ENCODE peak calls at places on chromosomes 2 and 18, in five cellular contexts. One of them, this sample, is unnamed.

GRCh38 chr2:40034801-40035200 is 255.7 kb upstream of the THUMPD2 start:
- DNase-seq in IMR-90: peak; percentile 44
- DNase-seq in GM12878: no peak
- DNase-seq in HepG2: no peak
- DNase-seq in K562: no peak
- DNase-seq in this sample: no peak

GRCh38 chr2:165289069-165289468 is 49.9 kb downstream of the SCN2A start:
- DNase-seq in K562: no peak
- DNase-seq in HepG2: no peak
- DNase-seq in IMR-90: no peak
- DNase-seq in GM12878: no peak
- DNase-seq in this sample: no peak

GRCh38 chr2:207088276-207088675 is 77.5 kb downstream of the KLF7 start:
- DNase-seq in HepG2: no peak
- DNase-seq in IMR-90: no peak
- DNase-seq in K562: no peak
- DNase-seq in GM12878: no peak
- DNase-seq in this sample: no peak

GRCh38 chr18:67783215-67783946 is 266.9 kb upstream of the DSEL start:
- DNase-seq in K562: no peak
- DNase-seq in GM12878: no peak
- DNase-seq in IMR-90: peak; percentile 93
- DNase-seq in HepG2: no peak
- DNase-seq in this sample: no peak

GRCh38 chr2:236343400-236344161 is 79.4 kb upstream of the ASB18 start:
- DNase-seq in IMR-90: peak; percentile 75
- DNase-seq in K562: peak; percentile 55
- DNase-seq in GM12878: peak; percentile 9
- DNase-seq in HepG2: peak; percentile 70
- DNase-seq in this sample: peak; percentile 79

GRCh38 chr2:50514881-50515280 is 517.1 kb downstream of the NRXN1 start:
- DNase-seq in GM12878: no peak
- DNase-seq in K562: no peak
- DNase-seq in IMR-90: no peak
- DNase-seq in HepG2: no peak
- DNase-seq in this sample: no peak

GRCh38 chr2:64212801-64213321 is 68.6 kb upstream of the PELI1 start:
- DNase-seq in K562: peak; percentile 11
- DNase-seq in IMR-90: peak; percentile 31
- DNase-seq in HepG2: no peak
- DNase-seq in GM12878: peak; percentile 60
- DNase-seq in this sample: no peak

GRCh38 chr2:164677733-164678132 is 56.5 kb upstream of the GRB14 start:
- DNase-seq in HepG2: no peak
- DNase-seq in GM12878: no peak
- DNase-seq in IMR-90: no peak
- DNase-seq in K562: no peak
- DNase-seq in this sample: no peak

GRCh38 chr2:165453672-165454071 is 15.8 kb upstream of the CSRNP3 start:
- DNase-seq in IMR-90: no peak
- DNase-seq in GM12878: no peak
- DNase-seq in HepG2: no peak
- DNase-seq in K562: no peak
- DNase-seq in this sample: no peak

GRCh38 chr2:62467475-62468321 is 38.3 kb downstream of the TMEM17 start:
- DNase-seq in K562: no peak
- DNase-seq in HepG2: peak; percentile 71
- DNase-seq in IMR-90: no peak
- DNase-seq in GM12878: no peak
- DNase-seq in this sample: peak; percentile 41

GRCh38 chr2:160652236-160652635 is 158.6 kb upstream of the RBMS1 start:
- DNase-seq in K562: no peak
- DNase-seq in GM12878: no peak
- DNase-seq in HepG2: no peak
- DNase-seq in IMR-90: no peak
- DNase-seq in this sample: no peak

GRCh38 chr2:226837787-226838603 is 2.1 kb downstream of the RHBDD1 start:
- DNase-seq in GM12878: no peak
- DNase-seq in IMR-90: no peak
- DNase-seq in HepG2: no peak
- DNase-seq in K562: peak; percentile 56
- DNase-seq in this sample: no peak

GRCh38 chr2:239904496-239904895 is 120.6 kb downstream of the NDUFA10 start:
- DNase-seq in GM12878: no peak
- DNase-seq in IMR-90: no peak
- DNase-seq in HepG2: no peak
- DNase-seq in K562: no peak
- DNase-seq in this sample: no peak

GRCh38 chr18:9260388-9261380 is 73.9 kb upstream of the TWSG1 start:
- DNase-seq in GM12878: no peak
- DNase-seq in HepG2: no peak
- DNase-seq in IMR-90: peak; percentile 5
- DNase-seq in K562: no peak
- DNase-seq in this sample: no peak

GRCh38 chr2:235898766-235899165 is 269.4 kb downstream of the GBX2 start:
- DNase-seq in K562: no peak
- DNase-seq in HepG2: no peak
- DNase-seq in GM12878: no peak
- DNase-seq in IMR-90: peak; percentile 22
- DNase-seq in this sample: no peak

GRCh38 chr18:58045265-58046086 is 1.4 kb downstream of the NEDD4L start:
- DNase-seq in GM12878: no peak
- DNase-seq in HepG2: peak; percentile 41
- DNase-seq in K562: no peak
- DNase-seq in IMR-90: peak; percentile 31
- DNase-seq in this sample: no peak

GRCh38 chr2:59183070-59183469 is 941.9 kb upstream of the FANCL start:
- DNase-seq in K562: no peak
- DNase-seq in GM12878: no peak
- DNase-seq in IMR-90: no peak
- DNase-seq in HepG2: no peak
- DNase-seq in this sample: no peak

GRCh38 chr18:54983041-54983686 is 23.9 kb upstream of the CCDC68 start:
- DNase-seq in HepG2: peak; percentile 44
- DNase-seq in K562: peak; percentile 48
- DNase-seq in GM12878: no peak
- DNase-seq in IMR-90: peak; percentile 76
- DNase-seq in this sample: peak; percentile 65

GRCh38 chr2:150485114-150485870 is 2.2 kb downstream of the RND3 start:
- DNase-seq in K562: no peak
- DNase-seq in GM12878: no peak
- DNase-seq in HepG2: peak; percentile 30
- DNase-seq in IMR-90: peak; percentile 53
- DNase-seq in this sample: peak; percentile 41

GRCh38 chr2:150486539-150487484 is 655 bp downstream of the RND3 start:
- DNase-seq in K562: no peak
- DNase-seq in GM12878: no peak
- DNase-seq in HepG2: no peak
- DNase-seq in IMR-90: peak; percentile 24
- DNase-seq in this sample: no peak

GRCh38 chr2:150490466-150490865 is 3.0 kb upstream of the RND3 start:
- DNase-seq in HepG2: no peak
- DNase-seq in K562: no peak
- DNase-seq in GM12878: no peak
- DNase-seq in IMR-90: no peak
- DNase-seq in this sample: no peak

GRCh38 chr2:150485871-150486538 is 1.5 kb downstream of the RND3 start:
- DNase-seq in GM12878: no peak
- DNase-seq in K562: no peak
- DNase-seq in IMR-90: peak; percentile 75
- DNase-seq in HepG2: no peak
- DNase-seq in this sample: peak; percentile 71

DNA sequence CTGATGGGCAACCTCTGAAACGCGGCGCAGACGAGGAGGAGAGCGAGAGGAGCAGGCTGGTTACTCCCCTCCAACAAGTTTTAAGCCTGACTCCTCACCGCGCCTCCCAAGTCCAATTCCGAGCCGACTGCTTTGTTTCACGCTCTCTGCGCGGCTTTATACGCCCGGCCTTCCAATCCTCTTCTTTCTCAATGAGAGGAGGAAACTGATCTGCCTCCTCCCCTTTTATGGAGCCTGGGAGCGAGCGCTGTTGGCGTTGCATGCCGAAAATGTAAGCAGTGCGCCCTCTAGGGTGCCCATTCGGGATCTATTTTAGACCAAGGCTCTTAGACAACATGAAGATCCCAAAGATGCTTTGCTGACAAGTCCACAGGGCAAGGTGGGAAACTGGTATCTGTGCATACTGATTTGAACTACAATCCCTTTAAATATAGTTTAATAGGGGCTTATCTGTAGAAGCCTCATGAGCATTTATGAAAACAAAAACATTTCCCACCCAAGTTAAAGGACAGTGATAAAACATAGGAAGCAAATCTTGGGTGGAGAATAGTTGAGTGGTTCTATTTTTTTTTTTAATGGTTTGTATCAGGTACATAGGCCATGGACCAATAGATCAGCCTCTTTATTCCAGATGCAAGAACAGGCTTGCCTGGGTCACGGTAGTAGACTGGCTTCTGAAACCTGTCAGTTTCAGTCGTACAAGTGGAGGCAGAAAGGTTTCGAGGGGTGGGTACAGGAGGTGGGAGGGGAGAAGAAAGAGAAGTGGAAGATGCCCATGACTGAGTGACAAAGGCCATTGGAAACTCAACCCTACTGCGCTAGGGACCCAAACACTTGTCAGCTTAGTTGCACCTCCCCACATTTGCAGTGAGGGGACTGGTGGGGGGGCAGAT is at the start of gene RND3:
- DNase-seq in GM12878: no peak
- DNase-seq in K562: peak; percentile 65
- DNase-seq in HepG2: peak; percentile 87
- DNase-seq in IMR-90: peak; percentile 99
- DNase-seq in this sample: peak; percentile 86
- TF ChIP-seq POLR2A in GM12878: no peak
- TF ChIP-seq POLR2A in K562: no peak
- TF ChIP-seq POLR2A in HepG2: no peak
- TF ChIP-seq POLR2A in IMR-90: peak; percentile 100
- TF ChIP-seq POLR2A in this sample: peak; percentile 100

GRCh38 chr18:75405341-75405740 is 22.2 kb downstream of the SMIM21 start:
- DNase-seq in GM12878: no peak
- DNase-seq in IMR-90: peak; percentile 45
- DNase-seq in K562: no peak
- DNase-seq in HepG2: no peak
- DNase-seq in this sample: no peak

GRCh38 chr18:75406491-75407445 is 20.7 kb downstream of the SMIM21 start:
- DNase-seq in IMR-90: no peak
- DNase-seq in K562: peak; percentile 6
- DNase-seq in HepG2: no peak
- DNase-seq in GM12878: no peak
- DNase-seq in this sample: no peak

GRCh38 chr18:75408554-75409506 is 18.7 kb downstream of the SMIM21 start:
- DNase-seq in GM12878: no peak
- DNase-seq in IMR-90: peak; percentile 100
- DNase-seq in HepG2: peak; percentile 32
- DNase-seq in K562: no peak
- DNase-seq in this sample: peak; percentile 65

GRCh38 chr18:75410611-75411010 is 16.9 kb downstream of the SMIM21 start:
- DNase-seq in K562: no peak
- DNase-seq in HepG2: no peak
- DNase-seq in GM12878: no peak
- DNase-seq in IMR-90: no peak
- DNase-seq in this sample: no peak

DNA sequence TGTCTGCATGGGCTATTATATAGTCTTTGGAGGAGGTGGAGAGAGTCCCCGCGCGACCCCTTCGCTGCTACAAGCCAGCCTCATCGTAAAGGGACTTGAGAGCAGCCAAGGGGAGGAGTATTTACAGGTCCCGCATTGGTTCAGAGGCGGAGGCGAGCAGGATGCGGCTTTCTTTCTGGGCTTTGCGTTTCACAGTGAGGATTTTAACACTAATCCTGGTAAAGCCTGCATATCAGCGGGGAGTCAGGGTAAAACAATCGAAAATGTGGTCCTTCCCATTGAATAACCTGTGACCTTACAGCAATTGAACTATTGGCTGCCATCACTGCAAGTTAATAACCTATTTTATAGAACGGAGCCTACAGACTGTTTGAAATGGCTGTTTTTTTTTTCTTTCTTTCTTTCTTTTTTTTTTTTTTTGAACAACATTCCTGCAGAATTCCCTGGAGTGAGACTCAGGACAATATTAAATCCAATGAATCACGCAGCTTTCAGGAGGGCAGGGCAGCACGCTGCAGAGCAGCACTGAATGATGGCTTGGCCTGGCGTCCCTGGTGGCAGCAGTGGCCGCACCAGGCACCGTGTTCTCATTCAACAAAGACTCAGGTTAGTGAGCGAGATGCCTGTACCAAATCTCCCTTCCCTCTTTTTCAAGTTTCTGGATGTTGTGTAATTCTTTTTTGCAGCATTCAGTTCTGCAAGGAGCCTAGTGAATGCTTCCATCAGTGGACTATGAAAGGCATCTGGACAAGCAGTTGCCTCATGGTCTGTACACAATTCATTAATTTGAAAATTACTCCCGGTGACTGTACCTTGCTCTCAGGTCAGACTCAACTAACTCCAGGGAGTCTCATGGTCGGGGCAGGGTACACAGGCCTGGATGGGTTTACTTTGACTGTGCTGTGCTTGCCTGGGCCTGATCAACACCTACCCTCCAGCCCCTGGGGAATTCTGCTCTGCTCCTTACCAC is 19.8 kb downstream of the SMIM21 start:
- DNase-seq in K562: no peak
- DNase-seq in IMR-90: peak; percentile 38
- DNase-seq in GM12878: no peak
- DNase-seq in HepG2: no peak
- DNase-seq in this sample: no peak
- TF ChIP-seq SMC3 in K562: no peak
- TF ChIP-seq SMC3 in IMR-90: no peak
- TF ChIP-seq SMC3 in GM12878: no peak
- TF ChIP-seq SMC3 in HepG2: no peak
- TF ChIP-seq SMC3 in this sample: no peak

GRCh38 chr18:76496200-76496890 is 1.3 kb upstream of the ZNF516 start:
- DNase-seq in IMR-90: peak; percentile 74
- DNase-seq in GM12878: no peak
- DNase-seq in HepG2: peak; percentile 22
- DNase-seq in K562: peak; percentile 16
- DNase-seq in this sample: no peak

GRCh38 chr18:76494181-76494540 is 881 bp downstream of the ZNF516 start:
- DNase-seq in GM12878: no peak
- DNase-seq in K562: no peak
- DNase-seq in HepG2: peak; percentile 18
- DNase-seq in IMR-90: peak; percentile 43
- DNase-seq in this sample: no peak

GRCh38 chr18:76493213-76494107 is 1.6 kb downstream of the ZNF516 start:
- DNase-seq in IMR-90: peak; percentile 72
- DNase-seq in HepG2: peak; percentile 82
- DNase-seq in GM12878: no peak
- DNase-seq in K562: peak; percentile 15
- DNase-seq in this sample: peak; percentile 54

GRCh38 chr18:76494541-76495403 is at the start of gene ZNF516:
- DNase-seq in GM12878: no peak
- DNase-seq in K562: no peak
- DNase-seq in HepG2: peak; percentile 25
- DNase-seq in IMR-90: peak; percentile 34
- DNase-seq in this sample: no peak

GRCh38 chr18:76495435-76496199 is 575 bp upstream of the ZNF516 start:
- DNase-seq in IMR-90: peak; percentile 65
- DNase-seq in K562: no peak
- DNase-seq in GM12878: no peak
- DNase-seq in HepG2: peak; percentile 65
- DNase-seq in this sample: peak; percentile 34
- TF ChIP-seq POLR2A in IMR-90: peak; percentile 67
- TF ChIP-seq POLR2A in K562: no peak
- TF ChIP-seq POLR2A in GM12878: peak; percentile 88
- TF ChIP-seq POLR2A in HepG2: peak; percentile 95
- TF ChIP-seq POLR2A in this sample: no peak

GRCh38 chr2:69616755-69617154 is 26.8 kb downstream of the AAK1 start:
- DNase-seq in HepG2: no peak
- DNase-seq in K562: no peak
- DNase-seq in IMR-90: no peak
- DNase-seq in GM12878: no peak
- DNase-seq in this sample: no peak
- TF ChIP-seq SMC3 in HepG2: no peak
- TF ChIP-seq SMC3 in K562: no peak
- TF ChIP-seq SMC3 in IMR-90: no peak
- TF ChIP-seq SMC3 in GM12878: no peak
- TF ChIP-seq SMC3 in this sample: no peak